ENCODE peak calls at places on chromosome 17, in seven cellular contexts. H, B, A, T, C, E and Y are unnamed samples.

GRCh38 chr17:38797091-38797490 is 2.3 kb downstream of the PIP4K2B start:
- DNase-seq in T (peak), H (no peak), C (peak), B (no peak), A (no peak), E (no peak), Y (no peak)

GRCh38 chr17:73551756-73552155 is 92.5 kb downstream of the SDK2 start:
- DNase-seq in E (no peak), B (no peak), C (no peak), H (peak), A (no peak), T (peak), Y (no peak)

GRCh38 chr17:48494335-48494734 is 36.5 kb downstream of the HOXB1 start:
- DNase-seq in E (no peak), T (peak), A (no peak), C (peak), B (peak), H (no peak), Y (no peak)

GRCh38 chr17:64231567-64232141 is 31.4 kb downstream of the TEX2 start:
- DNase-seq in E (no peak), C (no peak), B (no peak), A (no peak), T (no peak), H (no peak), Y (no peak)

GRCh38 chr17:37824534-37825485 is 80.0 kb upstream of the HNF1B start:
- DNase-seq in A (no peak), B (peak), C (peak), T (peak), E (no peak), H (no peak), Y (no peak)

GRCh38 chr17:21280081-21280518 is 4.4 kb upstream of the MAP2K3 start:
- DNase-seq in H (peak), B (peak), A (peak), C (peak), E (peak), T (peak), Y (peak)

GRCh38 chr17:48382989-48383388 is 47.0 kb downstream of the SKAP1 start:
- DNase-seq in T (no peak), E (no peak), C (no peak), A (no peak), H (no peak), B (no peak), Y (no peak)

GRCh38 chr17:21275579-21276339 is 8.8 kb upstream of the MAP2K3 start:
- DNase-seq in H (peak), B (peak), T (peak), C (peak), A (peak), E (peak), Y (peak)

GRCh38 chr17:67051837-67052236 is 7.5 kb downstream of the CACNG1 start:
- DNase-seq in C (no peak), T (no peak), H (no peak), A (no peak), B (no peak), E (no peak), Y (no peak)

GRCh38 chr17:82400206-82400605 is 17.9 kb upstream of the HEXD start:
- DNase-seq in H (no peak), C (peak), T (peak), B (peak), E (no peak), A (no peak), Y (no peak)

GRCh38 chr17:39634384-39634871 is 2.5 kb upstream of the STARD3 start:
- DNase-seq in B (peak), C (peak), E (no peak), H (no peak), A (no peak), T (peak), Y (no peak)

GRCh38 chr17:29930399-29931010 is 477 bp upstream of the SSH2 start:
- DNase-seq in A (no peak), C (no peak), B (no peak), E (no peak), T (no peak), H (no peak), Y (no peak)

GRCh38 chr17:29747660-29748059 is 124.9 kb upstream of the CORO6 start:
- DNase-seq in C (no peak), B (no peak), A (no peak), H (no peak), E (no peak), T (peak), Y (no peak)

GRCh38 chr17:46815474-46816353 is 2.8 kb downstream of the WNT3 start:
- DNase-seq in A (no peak), B (no peak), E (no peak), C (no peak), T (no peak), H (no peak), Y (no peak)

GRCh38 chr17:13113821-13114525 is 96.1 kb upstream of the ELAC2 start:
- DNase-seq in H (no peak), E (no peak), A (no peak), B (no peak), C (no peak), T (no peak), Y (no peak)

GRCh38 chr17:13118311-13118710 is 100.5 kb upstream of the ELAC2 start:
- DNase-seq in B (no peak), H (no peak), T (no peak), C (no peak), E (no peak), A (no peak), Y (no peak)

GRCh38 chr17:13117616-13118015 is 99.8 kb upstream of the ELAC2 start:
- DNase-seq in B (no peak), H (no peak), E (no peak), T (peak), C (no peak), A (no peak), Y (no peak)

GRCh38 chr17:13114601-13115024 is 96.8 kb upstream of the ELAC2 start:
- DNase-seq in H (peak), C (peak), A (no peak), B (peak), T (peak), E (no peak), Y (peak)
- TF ChIP-seq CTCF in H (peak), C (peak), A (peak), B (peak), T (peak), E (no peak), Y (peak)

DNA sequence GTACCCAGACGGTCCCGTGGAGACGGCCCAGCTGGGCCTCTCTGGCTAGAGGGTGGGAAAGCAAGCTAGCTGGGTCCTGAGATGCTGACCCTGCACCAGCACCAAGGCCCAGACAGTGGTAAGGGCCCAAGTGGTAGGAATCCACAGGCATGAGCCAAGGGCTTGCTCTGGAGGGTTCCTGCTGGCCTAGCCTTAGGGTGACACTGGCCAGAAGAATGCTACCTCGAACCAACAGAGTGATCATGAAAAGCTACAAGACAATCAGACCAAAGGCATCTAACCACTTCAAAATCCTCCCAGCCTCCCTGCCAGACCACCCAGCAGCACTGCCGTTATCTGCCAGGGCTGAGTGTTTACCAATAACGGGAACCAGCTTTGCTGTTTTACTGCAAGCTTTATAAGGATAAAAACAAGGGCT is 13.2 kb downstream of the HIC1 start:
- DNase-seq in A (no peak), H (no peak), T (peak), E (no peak), B (peak), C (peak), Y (no peak)
- TF ChIP-seq CTCF in A (no peak), H (no peak), T (peak), E (no peak), B (peak), C (peak), Y (no peak)

DNA sequence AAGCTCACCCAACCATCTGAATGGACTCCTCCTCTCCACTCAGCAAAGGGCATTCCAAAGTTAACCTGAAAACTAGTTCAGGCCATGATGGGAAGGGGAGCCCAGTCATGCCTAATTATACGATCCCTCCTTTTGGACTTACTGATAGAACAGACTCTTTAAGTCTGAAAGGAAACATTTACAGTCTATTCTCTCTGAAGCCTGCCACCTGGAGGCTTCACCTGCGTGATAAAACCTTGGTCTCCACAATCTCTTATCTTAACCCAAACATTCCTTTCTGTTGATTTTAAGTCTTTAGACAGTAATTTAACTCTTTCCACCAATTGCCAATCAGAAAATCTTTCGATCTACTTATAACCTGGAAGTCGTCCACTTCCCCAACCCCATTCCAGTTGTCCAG is 9.0 kb upstream of the MPP2 start:
- DNase-seq in B (no peak), H (no peak), C (no peak), T (no peak), E (no peak), A (no peak), Y (no peak)
- TF ChIP-seq CTCF in B (no peak), H (no peak), C (no peak), T (no peak), E (no peak), A (no peak), Y (no peak)

GRCh38 chr17:76473541-76473985 is 6.2 kb downstream of the AANAT start:
- DNase-seq in T (no peak), H (peak), E (no peak), C (no peak), B (no peak), A (no peak), Y (no peak)
- TF ChIP-seq CTCF in T (peak), H (no peak), E (no peak), C (peak), B (peak), A (peak), Y (peak)

GRCh38 chr17:75894049-75894742 is 2.6 kb downstream of the TRIM65 start:
- DNase-seq in C (no peak), H (no peak), A (no peak), E (no peak), B (no peak), T (no peak), Y (no peak)

GRCh38 chr17:75897076-75898019 is 597 bp upstream of the TRIM65 start:
- DNase-seq in H (peak), B (no peak), A (no peak), T (no peak), E (peak), C (no peak), Y (peak)

GRCh38 chr17:75898791-75899190 is 2.0 kb upstream of the TRIM65 start:
- DNase-seq in T (no peak), B (no peak), H (no peak), C (no peak), A (no peak), E (no peak), Y (peak)

GRCh38 chr17:75898065-75898464 is 1.3 kb upstream of the TRIM65 start:
- DNase-seq in E (no peak), A (no peak), B (no peak), H (no peak), T (no peak), C (no peak), Y (peak)

GRCh38 chr17:75896360-75897075 is at the start of gene TRIM65:
- DNase-seq in B (peak), A (peak), E (peak), H (peak), C (peak), T (peak), Y (peak)
- TF ChIP-seq CTCF in B (no peak), A (peak), E (peak), H (no peak), C (peak), T (peak), Y (no peak)

GRCh38 chr17:79721993-79722671 is 8.6 kb upstream of the ENPP7 start:
- DNase-seq in B (no peak), E (no peak), A (no peak), T (no peak), H (peak), C (peak), Y (no peak)
- TF ChIP-seq CTCF in B (no peak), E (no peak), A (no peak), T (peak), H (peak), C (peak), Y (peak)

DNA sequence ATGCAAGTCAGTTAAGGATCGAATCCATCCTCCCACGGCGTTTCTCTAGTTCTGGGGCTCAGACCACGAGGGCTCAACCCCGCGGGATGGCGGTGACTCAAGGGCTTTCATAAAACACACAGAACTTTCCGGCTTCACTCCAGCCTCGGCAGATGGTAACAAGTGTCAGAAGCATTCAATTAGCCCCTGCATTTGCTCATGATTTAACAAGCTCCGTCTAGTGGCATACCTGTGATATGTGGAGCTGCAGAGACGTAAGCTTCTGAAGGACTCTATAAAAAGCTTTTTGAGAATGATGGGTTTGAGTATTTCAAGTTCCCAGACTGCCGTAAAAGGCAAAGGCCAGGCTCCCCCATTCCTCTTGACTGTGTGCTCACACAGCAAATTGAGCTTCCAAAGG is 91.3 kb upstream of the SEC14L1 start:
- DNase-seq in C (no peak), H (no peak), A (no peak), T (no peak), B (no peak), E (no peak), Y (no peak)
- TF ChIP-seq CTCF in C (no peak), H (no peak), A (no peak), T (no peak), B (no peak), E (no peak), Y (no peak)

DNA sequence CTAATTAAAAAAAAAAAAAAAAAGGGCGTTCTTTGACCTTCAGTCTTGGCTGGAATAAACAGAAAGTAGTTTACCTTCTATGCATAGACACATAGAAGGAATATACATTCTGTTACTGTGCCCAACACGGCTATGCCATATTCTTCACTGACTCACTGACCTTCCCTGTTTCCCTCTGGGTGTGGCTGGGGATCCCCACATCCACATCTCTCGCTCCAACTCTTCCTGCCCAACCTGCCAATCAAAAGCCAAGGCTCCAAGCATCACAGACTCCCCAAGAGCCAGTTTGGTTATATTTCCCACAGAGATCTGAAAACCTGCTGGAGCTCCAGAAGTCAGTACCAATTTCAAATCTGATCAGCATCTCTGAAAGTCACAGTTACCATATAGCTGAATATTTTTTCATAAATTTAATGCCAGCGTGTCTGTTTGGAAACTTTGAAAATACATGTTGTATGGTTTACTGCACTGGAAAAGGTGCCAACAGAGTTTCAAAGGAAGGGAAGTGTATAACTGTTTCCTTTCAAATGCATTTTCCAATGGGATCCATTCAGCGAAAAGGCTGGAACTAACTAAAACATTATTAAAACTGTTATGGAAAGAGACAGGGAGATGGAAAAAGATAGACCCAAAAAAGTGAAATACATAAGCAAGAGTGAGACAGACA is 91.8 kb downstream of the SMG6 start:
- DNase-seq in A (no peak), E (no peak), H (no peak), T (no peak), C (no peak), B (no peak), Y (no peak)
- TF ChIP-seq CTCF in A (no peak), E (no peak), H (no peak), T (no peak), C (no peak), B (no peak), Y (no peak)

DNA sequence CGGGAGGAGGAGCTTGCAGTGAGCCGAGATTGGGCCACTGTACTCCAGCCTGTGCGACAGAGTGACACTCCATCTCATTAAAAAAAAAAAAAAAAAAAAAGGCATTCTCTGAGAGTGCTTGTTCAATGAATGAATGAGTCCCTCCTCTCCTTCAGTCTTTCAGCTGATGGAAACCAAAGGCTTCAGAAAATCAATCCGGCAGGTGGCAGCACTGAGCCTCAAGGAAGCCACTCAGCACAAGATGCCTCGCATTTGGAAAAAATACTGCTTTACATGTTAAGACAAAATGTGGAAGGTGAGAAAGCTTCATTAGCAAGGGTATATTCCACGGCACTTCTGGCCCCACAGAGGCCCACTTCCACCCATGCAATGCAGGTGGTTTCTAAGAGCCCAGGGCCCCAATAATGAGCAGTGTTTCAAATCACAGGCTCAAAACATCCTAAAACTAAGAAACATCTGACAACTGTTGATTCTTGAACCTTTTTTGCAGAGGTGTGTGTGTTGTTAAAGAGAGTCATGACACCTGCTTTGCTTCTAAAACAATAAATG is 33.9 kb upstream of the SLC25A19 start:
- DNase-seq in A (peak), H (peak), E (peak), C (peak), T (peak), B (peak), Y (peak)
- TF ChIP-seq CTCF in A (peak), H (peak), E (peak), C (peak), T (peak), B (peak), Y (peak)

GRCh38 chr17:5191541-5192417 is at the start of gene ZNF594:
- DNase-seq in T (peak), H (peak), A (peak), B (peak), E (peak), C (peak), Y (peak)
- TF ChIP-seq CTCF in T (peak), H (peak), A (peak), B (peak), E (peak), C (peak), Y (peak)